ENCODE peak calls at places on chromosomes 3 and 15, in four cellular contexts. One of them, this sample, is unnamed.
A peak's percentile ranks its signal among the peaks of the same experiment; 100 is the strongest.

GRCh38 chr3:151974067-151974466 is 100.6 kb downstream of the SUCNR1 start:
- DNase-seq in hepatocyte: no peak
- DNase-seq in body of pancreas: no peak
- DNase-seq in left lung: no peak
- DNase-seq in this sample: no peak

GRCh38 chr3:192038726-192039125 is 577.8 kb downstream of the PYDC2 start:
- DNase-seq in hepatocyte: no peak
- DNase-seq in body of pancreas: no peak
- DNase-seq in left lung: no peak
- DNase-seq in this sample: no peak

GRCh38 chr15:32849769-32850668 is 132.2 kb downstream of the GREM1 start:
- DNase-seq in hepatocyte: no peak
- DNase-seq in body of pancreas: no peak
- DNase-seq in left lung: no peak
- DNase-seq in this sample: no peak

GRCh38 chr3:149806171-149806778 is 6.7 kb upstream of the RNF13 start:
- DNase-seq in hepatocyte: no peak
- DNase-seq in body of pancreas: no peak
- DNase-seq in left lung: no peak
- DNase-seq in this sample: no peak

GRCh38 chr3:13654330-13655073 is 105.6 kb downstream of the FBLN2 start:
- DNase-seq in hepatocyte: no peak
- DNase-seq in body of pancreas: no peak
- DNase-seq in left lung: no peak
- DNase-seq in this sample: no peak

GRCh38 chr3:14791343-14791945 is 27.3 kb upstream of the FGD5 start:
- DNase-seq in hepatocyte: peak; percentile 78
- DNase-seq in body of pancreas: peak; percentile 68
- DNase-seq in left lung: peak; percentile 54
- DNase-seq in this sample: peak; percentile 71

GRCh38 chr3:107188262-107188661 is 189.0 kb upstream of the CCDC54 start:
- DNase-seq in hepatocyte: no peak
- DNase-seq in body of pancreas: no peak
- DNase-seq in left lung: no peak
- DNase-seq in this sample: no peak

GRCh38 chr3:99376926-99377325 is 261.5 kb upstream of the COL8A1 start:
- DNase-seq in hepatocyte: no peak
- DNase-seq in body of pancreas: no peak
- DNase-seq in left lung: no peak
- DNase-seq in this sample: no peak

GRCh38 chr3:116444099-116444700 is 1.1 kb downstream of the LSAMP start:
- DNase-seq in hepatocyte: no peak
- DNase-seq in body of pancreas: no peak
- DNase-seq in left lung: no peak
- DNase-seq in this sample: no peak

GRCh38 chr15:84967380-84967779 is 14.3 kb upstream of the PDE8A start:
- DNase-seq in hepatocyte: no peak
- DNase-seq in body of pancreas: no peak
- DNase-seq in left lung: peak; percentile 15
- DNase-seq in this sample: no peak

GRCh38 chr3:39349080-39349479 is 19.6 kb downstream of the CCR8 start:
- DNase-seq in hepatocyte: no peak
- DNase-seq in body of pancreas: no peak
- DNase-seq in left lung: no peak
- DNase-seq in this sample: no peak

GRCh38 chr3:149765762-149766334 is 13.6 kb upstream of the COMMD2 start:
- DNase-seq in hepatocyte: peak; percentile 37
- DNase-seq in body of pancreas: no peak
- DNase-seq in left lung: no peak
- DNase-seq in this sample: no peak

GRCh38 chr3:125079675-125080045 is 23.9 kb upstream of the HEG1 start:
- DNase-seq in hepatocyte: no peak
- DNase-seq in body of pancreas: no peak
- DNase-seq in left lung: no peak
- DNase-seq in this sample: no peak

GRCh38 chr3:194871864-194872668 is 186.4 kb downstream of the FAM43A start:
- DNase-seq in hepatocyte: no peak
- DNase-seq in body of pancreas: no peak
- DNase-seq in left lung: peak; percentile 44
- DNase-seq in this sample: no peak

GRCh38 chr3:73681610-73682009 is 56.9 kb upstream of the PDZRN3 start:
- DNase-seq in hepatocyte: no peak
- DNase-seq in body of pancreas: no peak
- DNase-seq in left lung: no peak
- DNase-seq in this sample: no peak

GRCh38 chr15:65646486-65646885 is 24.7 kb downstream of the SLC24A1 start:
- DNase-seq in hepatocyte: no peak
- DNase-seq in body of pancreas: no peak
- DNase-seq in left lung: no peak
- DNase-seq in this sample: no peak

GRCh38 chr3:187629711-187630110 is 40.5 kb downstream of the SST start:
- DNase-seq in hepatocyte: no peak
- DNase-seq in body of pancreas: no peak
- DNase-seq in left lung: no peak
- DNase-seq in this sample: no peak

GRCh38 chr15:79154491-79155182 is 64.1 kb upstream of the RASGRF1 start:
- DNase-seq in hepatocyte: no peak
- DNase-seq in body of pancreas: no peak
- DNase-seq in left lung: no peak
- DNase-seq in this sample: no peak

GRCh38 chr15:83248151-83248851 is 36.2 kb downstream of the BNC1 start:
- DNase-seq in hepatocyte: peak; percentile 80
- DNase-seq in body of pancreas: peak; percentile 12
- DNase-seq in left lung: no peak
- DNase-seq in this sample: no peak

GRCh38 chr3:125194061-125194848 is 18.3 kb downstream of the SLC12A8 start:
- DNase-seq in hepatocyte: no peak
- DNase-seq in body of pancreas: no peak
- DNase-seq in left lung: no peak
- DNase-seq in this sample: no peak

GRCh38 chr3:44185396-44185915 is 56.2 kb upstream of the TOPAZ1 start:
- DNase-seq in hepatocyte: no peak
- DNase-seq in body of pancreas: no peak
- DNase-seq in left lung: no peak
- DNase-seq in this sample: no peak

GRCh38 chr15:92682772-92683510 is 27.4 kb upstream of the FAM174B start:
- DNase-seq in hepatocyte: no peak
- DNase-seq in body of pancreas: no peak
- DNase-seq in left lung: no peak
- DNase-seq in this sample: no peak

GRCh38 chr3:151443583-151443982 is 17.3 kb downstream of the IGSF10 start:
- DNase-seq in hepatocyte: peak; percentile 31
- DNase-seq in body of pancreas: no peak
- DNase-seq in left lung: no peak
- DNase-seq in this sample: no peak

GRCh38 chr3:147380271-147380995 is 25.9 kb downstream of the ZIC4 start:
- DNase-seq in hepatocyte: no peak
- DNase-seq in body of pancreas: no peak
- DNase-seq in left lung: no peak
- DNase-seq in this sample: no peak

GRCh38 chr3:147381610-147382009 is 24.7 kb downstream of the ZIC4 start:
- DNase-seq in hepatocyte: no peak
- DNase-seq in body of pancreas: no peak
- DNase-seq in left lung: no peak
- DNase-seq in this sample: no peak

GRCh38 chr3:147380996-147381376 is 25.4 kb downstream of the ZIC4 start:
- DNase-seq in hepatocyte: no peak
- DNase-seq in body of pancreas: no peak
- DNase-seq in left lung: no peak
- DNase-seq in this sample: no peak

GRCh38 chr3:147378186-147378503 is 28.2 kb downstream of the ZIC4 start:
- DNase-seq in hepatocyte: no peak
- DNase-seq in body of pancreas: no peak
- DNase-seq in left lung: no peak
- DNase-seq in this sample: no peak

DNA sequence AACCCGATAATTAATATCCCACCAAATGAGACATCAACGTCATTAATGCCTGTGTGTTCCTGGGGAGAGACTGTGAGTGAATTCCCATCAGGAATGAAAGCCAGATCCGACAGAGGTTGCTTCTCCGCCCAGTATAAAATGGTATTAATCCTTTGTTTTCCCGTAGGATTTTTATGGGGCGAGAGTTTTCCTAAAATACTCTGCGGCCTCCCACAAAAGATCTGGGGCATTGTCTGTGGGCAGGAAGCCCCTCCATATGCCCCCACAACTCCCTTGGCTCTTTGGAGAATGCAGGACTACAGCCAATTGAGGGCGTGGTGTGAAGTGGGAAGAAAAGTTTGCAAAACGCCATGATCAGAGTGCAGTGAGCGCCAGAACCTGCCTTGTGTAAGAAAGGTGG is 26.7 kb downstream of the ZIC4 start:
- DNase-seq in hepatocyte: no peak
- DNase-seq in body of pancreas: no peak
- DNase-seq in left lung: no peak
- DNase-seq in this sample: no peak
- H3K4me1 ChIP-seq in hepatocyte: no peaks in the 10 kb centered on the region
- H3K4me1 ChIP-seq in body of pancreas: no peaks in the 10 kb centered on the region
- H3K4me1 ChIP-seq in left lung: no peaks in the 10 kb centered on the region
- H3K4me1 ChIP-seq in this sample: no peaks in the 10 kb centered on the region

DNA sequence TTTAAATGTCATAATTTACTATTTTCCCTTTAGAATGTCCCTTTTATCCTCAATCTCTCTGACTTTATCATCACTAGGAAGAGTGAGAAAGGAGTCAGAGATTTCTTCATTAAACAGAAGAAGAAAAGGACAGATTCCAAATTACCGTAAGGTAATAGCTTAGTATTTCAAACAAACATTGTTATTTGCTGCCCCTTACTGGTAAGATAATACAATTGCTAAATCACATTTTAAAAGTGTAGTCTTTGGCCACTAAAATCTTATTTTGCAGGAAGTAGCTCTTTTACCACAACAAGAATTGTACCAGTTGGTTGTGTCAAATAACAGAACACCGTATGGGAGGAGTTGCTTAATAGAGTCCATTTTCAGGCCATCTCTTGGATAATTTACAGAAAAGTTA is 53.7 kb downstream of the CGGBP1 start:
- DNase-seq in hepatocyte: no peak
- DNase-seq in body of pancreas: no peak
- DNase-seq in left lung: no peak
- DNase-seq in this sample: no peak
- TF ChIP-seq CTCF in hepatocyte: peak; percentile 54
- TF ChIP-seq CTCF in body of pancreas: peak; percentile 57
- TF ChIP-seq CTCF in left lung: no peak
- TF ChIP-seq CTCF in this sample: no peak

DNA sequence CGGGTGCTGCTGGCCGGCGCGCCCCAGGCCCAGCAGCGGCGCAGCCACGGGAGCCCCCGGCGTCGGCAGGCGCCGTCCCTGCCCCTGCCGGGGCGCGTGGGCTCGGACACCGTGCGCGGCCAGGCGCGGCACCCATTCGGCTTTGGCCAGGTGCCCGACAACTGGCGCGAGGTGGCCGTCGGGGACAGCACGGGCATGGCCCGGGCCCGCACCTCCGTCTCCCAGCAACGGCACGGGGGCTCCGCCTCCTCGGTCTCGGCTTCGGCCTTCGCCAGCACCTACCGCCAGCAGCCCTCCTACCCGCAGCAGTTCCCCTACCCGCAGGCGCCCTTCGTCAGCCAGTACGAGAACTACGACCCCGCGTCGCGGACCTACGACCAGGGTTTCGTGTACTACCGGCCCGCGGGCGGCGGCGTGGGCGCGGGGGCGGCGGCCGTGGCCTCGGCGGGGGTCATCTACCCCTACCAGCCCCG is 777 bp downstream of the LOXL1 start:
- DNase-seq in hepatocyte: peak; percentile 68
- DNase-seq in body of pancreas: peak; percentile 86
- DNase-seq in left lung: peak; percentile 68
- DNase-seq in this sample: peak; percentile 70
- H3K4me1 ChIP-seq in hepatocyte: peaks cover 46% of the 10 kb centered on the region
- H3K4me1 ChIP-seq in body of pancreas: peaks cover 59% of the 10 kb centered on the region
- H3K4me1 ChIP-seq in left lung: peaks cover 61% of the 10 kb centered on the region
- H3K4me1 ChIP-seq in this sample: peaks cover 30% of the 10 kb centered on the region

GRCh38 chr15:58269455-58270414 is 131.6 kb downstream of the AQP9 start:
- DNase-seq in hepatocyte: peak; percentile 76
- DNase-seq in body of pancreas: peak; percentile 29
- DNase-seq in left lung: no peak
- DNase-seq in this sample: no peak
- TF ChIP-seq CTCF in hepatocyte: peak; percentile 74
- TF ChIP-seq CTCF in body of pancreas: peak; percentile 78
- TF ChIP-seq CTCF in left lung: peak; percentile 58
- TF ChIP-seq CTCF in this sample: no peak

GRCh38 chr3:25894101-25894500 is 104.2 kb downstream of the OXSM start:
- DNase-seq in hepatocyte: no peak
- DNase-seq in body of pancreas: no peak
- DNase-seq in left lung: no peak
- DNase-seq in this sample: no peak

GRCh38 chr3:25895443-25895842 is 105.6 kb downstream of the OXSM start:
- DNase-seq in hepatocyte: no peak
- DNase-seq in body of pancreas: no peak
- DNase-seq in left lung: no peak
- DNase-seq in this sample: no peak

GRCh38 chr3:25899352-25900101 is 109.6 kb downstream of the OXSM start:
- DNase-seq in hepatocyte: no peak
- DNase-seq in body of pancreas: no peak
- DNase-seq in left lung: no peak
- DNase-seq in this sample: no peak

GRCh38 chr3:25897019-25897418 is 107.1 kb downstream of the OXSM start:
- DNase-seq in hepatocyte: peak; percentile 30
- DNase-seq in body of pancreas: no peak
- DNase-seq in left lung: no peak
- DNase-seq in this sample: no peak

GRCh38 chr3:25895031-25895430 is 105.1 kb downstream of the OXSM start:
- DNase-seq in hepatocyte: no peak
- DNase-seq in body of pancreas: no peak
- DNase-seq in left lung: no peak
- DNase-seq in this sample: no peak
- H3K4me1 ChIP-seq in hepatocyte: no peaks in the 10 kb centered on the region
- H3K4me1 ChIP-seq in body of pancreas: no peaks in the 10 kb centered on the region
- H3K4me1 ChIP-seq in left lung: no peaks in the 10 kb centered on the region
- H3K4me1 ChIP-seq in this sample: no peaks in the 10 kb centered on the region

DNA sequence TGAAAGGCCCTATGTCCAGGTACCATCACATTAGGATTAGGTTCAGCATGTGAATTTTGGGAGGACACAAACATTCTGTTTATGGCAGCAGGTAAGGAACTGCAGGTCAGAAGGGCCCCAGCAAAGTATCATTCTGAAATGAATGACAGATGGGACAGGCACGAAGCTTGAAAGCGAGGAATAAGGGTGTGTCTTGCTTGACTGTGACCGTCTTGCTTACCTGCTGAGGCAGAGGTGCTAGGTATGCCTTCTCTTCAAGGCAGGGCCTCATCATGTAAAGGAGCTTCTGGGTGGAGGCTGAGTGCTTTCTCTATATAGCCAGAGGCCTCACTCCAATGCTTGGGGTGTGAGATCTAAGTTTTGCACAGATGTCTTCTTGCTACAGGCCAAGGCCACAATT is 41.4 kb downstream of the TMEM108 start:
- DNase-seq in hepatocyte: no peak
- DNase-seq in body of pancreas: no peak
- DNase-seq in left lung: no peak
- DNase-seq in this sample: no peak
- TF ChIP-seq CTCF in hepatocyte: no peak
- TF ChIP-seq CTCF in body of pancreas: no peak
- TF ChIP-seq CTCF in left lung: no peak
- TF ChIP-seq CTCF in this sample: no peak

This sample was measured in breast epithelium.